ENCODE peak calls at places on chromosomes 3 and 15, in six cellular contexts. Z is EL, L is activated T-helper 1 cell treated with Interleukin-2 at 50 U/mL for 16 hours, J is ascending aorta, H is A172, P is T-helper 9 cell. V is an unnamed sample.

GRCh38 chr3:141776885-141777284 is 13.7 kb downstream of the GRK7 start:
- DNase-seq in Z (no peak), H (no peak), L (no peak), J (no peak), P (no peak), V (no peak)

GRCh38 chr3:1406250-1406649 is 313.4 kb downstream of the CNTN6 start:
- DNase-seq in H (no peak), J (no peak), P (no peak), Z (no peak), L (no peak), V (no peak)

GRCh38 chr3:179898024-179898423 is 138.7 kb downstream of the PEX5L start:
- DNase-seq in L (no peak), P (no peak), H (peak), J (no peak), Z (peak), V (peak)

GRCh38 chr3:4083225-4084015 is 219.7 kb upstream of the SETMAR start:
- DNase-seq in H (no peak), L (no peak), P (no peak), Z (no peak), J (no peak), V (no peak)

GRCh38 chr3:45666729-45667440 is 22.3 kb upstream of the SACM1L start:
- DNase-seq in H (peak), J (peak), L (no peak), Z (peak), P (no peak), V (peak)

GRCh38 chr3:122247825-122248185 is 64.3 kb downstream of the CASR start:
- DNase-seq in J (no peak), P (no peak), L (no peak), H (no peak), Z (peak), V (no peak)

GRCh38 chr3:142993958-142994442 is 7.4 kb upstream of the U2SURP start:
- DNase-seq in J (peak), H (peak), L (peak), Z (peak), P (peak), V (peak)

GRCh38 chr15:46897266-46897665 is 820.0 kb upstream of the SEMA6D start:
- DNase-seq in P (no peak), H (no peak), L (no peak), J (no peak), Z (no peak), V (no peak)

GRCh38 chr3:4751057-4752051 is 227.9 kb upstream of the BHLHE40 start:
- DNase-seq in J (peak), H (peak), Z (peak), L (no peak), P (no peak), V (peak)

GRCh38 chr3:141401584-141402475 is 33.5 kb downstream of the ZBTB38 start:
- DNase-seq in J (peak), H (no peak), P (no peak), L (no peak), Z (peak), V (no peak)

GRCh38 chr15:23647421-23648375 is at the start of gene MAGEL2:
- DNase-seq in J (no peak), H (no peak), P (no peak), L (no peak), Z (no peak), V (no peak)

GRCh38 chr3:15360786-15361493 is 28.6 kb upstream of the SH3BP5 start:
- DNase-seq in Z (peak), J (no peak), P (no peak), L (no peak), H (no peak), V (no peak)

GRCh38 chr3:188468196-188468595 is 314.2 kb downstream of the LPP start:
- DNase-seq in Z (peak), L (no peak), H (no peak), P (no peak), J (no peak), V (no peak)

GRCh38 chr3:50539887-50540286 is 27.7 kb downstream of the C3orf18 start:
- DNase-seq in Z (no peak), L (no peak), H (no peak), J (no peak), P (no peak), V (no peak)

GRCh38 chr3:138434875-138435772 is 708 bp downstream of the ESYT3 start:
- DNase-seq in L (no peak), P (no peak), H (no peak), J (no peak), Z (no peak), V (no peak)

GRCh38 chr3:172562881-172563835 is 39.9 kb upstream of the TNFSF10 start:
- DNase-seq in Z (peak), J (no peak), P (no peak), H (peak), L (no peak), V (peak)

GRCh38 chr15:57165992-57166391 is 210.3 kb upstream of the CGNL1 start:
- DNase-seq in H (peak), Z (peak), L (no peak), P (no peak), J (no peak), V (peak)

GRCh38 chr15:94206463-94207167 is 24.7 kb upstream of the MCTP2 start:
- DNase-seq in J (no peak), P (no peak), Z (peak), L (no peak), H (peak), V (peak)

GRCh38 chr3:127690823-127691452 is 18.2 kb downstream of the ABTB1 start:
- DNase-seq in J (no peak), H (peak), L (no peak), Z (peak), P (no peak), V (peak)

GRCh38 chr3:88957751-88958452 is 149.5 kb upstream of the EPHA3 start:
- DNase-seq in H (peak), P (no peak), Z (peak), J (no peak), L (no peak), V (peak)

GRCh38 chr3:50592568-50592967 is 19.0 kb downstream of the CISH start:
- DNase-seq in L (no peak), J (no peak), P (no peak), H (no peak), Z (no peak), V (no peak)

GRCh38 chr3:49653016-49653415 is 21.1 kb upstream of the APEH start:
- DNase-seq in Z (no peak), J (no peak), L (no peak), H (no peak), P (no peak), V (no peak)

GRCh38 chr3:108041253-108041652 is 49.6 kb downstream of the CD47 start:
- DNase-seq in L (no peak), H (no peak), Z (no peak), J (no peak), P (no peak), V (no peak)

GRCh38 chr15:84631706-84632272 is 22.3 kb downstream of the WDR73 start:
- DNase-seq in H (no peak), L (no peak), Z (peak), P (no peak), J (no peak), V (peak)